ENCODE peak calls at places on chromosomes 7 and 10, in seven cellular contexts. Q is A549; V is AG09319; M is choroid plexus epithelial cell; H is ovary; X is WERI-Rb-1; N is CD8-positive, alpha-beta T cell. P is an unnamed sample.

GRCh38 chr7:11830582-11831382 is 1.2 kb downstream of the THSD7A start:
- DNase-seq in Q (no peak), V (no peak), M (peak), H (no peak), X (no peak), N (no peak), P (no peak)

GRCh38 chr10:45063605-45064231 is 63.0 kb downstream of the ZNF22 start:
- DNase-seq in Q (no peak), V (no peak), M (peak), H (no peak), X (no peak), N (no peak), P (no peak)

GRCh38 chr7:36708765-36709164 is 15.5 kb downstream of the AOAH start:
- DNase-seq in Q (no peak), V (no peak), M (no peak), H (no peak), X (no peak), N (no peak), P (no peak)

GRCh38 chr10:99612167-99612831 is 7.9 kb downstream of the SLC25A28 start:
- DNase-seq in Q (peak), V (peak), M (peak), H (no peak), X (peak), N (no peak), P (peak)

GRCh38 chr7:90749774-90750173 is 153.7 kb downstream of the CDK14 start:
- DNase-seq in Q (peak), V (no peak), M (peak), H (no peak), X (peak), N (no peak), P (no peak)

GRCh38 chr7:80662252-80662651 is 23.8 kb downstream of the CD36 start:
- DNase-seq in Q (no peak), V (no peak), M (no peak), H (no peak), X (no peak), N (no peak), P (no peak)

GRCh38 chr7:135205850-135206249 is 5.5 kb downstream of the WDR91 start:
- DNase-seq in Q (no peak), V (no peak), M (no peak), H (no peak), X (no peak), N (no peak), P (no peak)

GRCh38 chr10:21505711-21506278 is 19.7 kb downstream of the SKIDA1 start:
- DNase-seq in Q (no peak), V (no peak), M (no peak), H (no peak), X (no peak), N (no peak), P (no peak)

GRCh38 chr7:22821702-22822485 is 755 bp downstream of the TOMM7 start:
- DNase-seq in Q (no peak), V (no peak), M (peak), H (no peak), X (no peak), N (no peak), P (no peak)

GRCh38 chr7:29430279-29430949 is 133.2 kb upstream of the PRR15 start:
- DNase-seq in Q (no peak), V (no peak), M (no peak), H (no peak), X (no peak), N (no peak), P (no peak)

GRCh38 chr7:25979605-25980004 is 172.4 kb upstream of the NFE2L3 start:
- DNase-seq in Q (no peak), V (no peak), M (no peak), H (no peak), X (no peak), N (no peak), P (no peak)

GRCh38 chr10:7162331-7162730 is 248.5 kb downstream of the SFMBT2 start:
- DNase-seq in Q (no peak), V (no peak), M (no peak), H (no peak), X (no peak), N (no peak), P (no peak)

GRCh38 chr7:33196194-33196593 is 66.8 kb downstream of the BBS9 start:
- DNase-seq in Q (no peak), V (no peak), M (peak), H (no peak), X (peak), N (no peak), P (no peak)

GRCh38 chr7:132141109-132141508 is 435.2 kb downstream of the PLXNA4 start:
- DNase-seq in Q (no peak), V (no peak), M (no peak), H (no peak), X (no peak), N (no peak), P (no peak)

GRCh38 chr10:97332586-97333350 is 1.8 kb downstream of the FRAT2 start:
- DNase-seq in Q (peak), V (peak), M (peak), H (peak), X (no peak), N (no peak), P (no peak)

GRCh38 chr7:136086712-136087111 is 109.6 kb upstream of the MTPN start:
- DNase-seq in Q (peak), V (peak), M (peak), H (peak), X (no peak), N (no peak), P (no peak)

DNA sequence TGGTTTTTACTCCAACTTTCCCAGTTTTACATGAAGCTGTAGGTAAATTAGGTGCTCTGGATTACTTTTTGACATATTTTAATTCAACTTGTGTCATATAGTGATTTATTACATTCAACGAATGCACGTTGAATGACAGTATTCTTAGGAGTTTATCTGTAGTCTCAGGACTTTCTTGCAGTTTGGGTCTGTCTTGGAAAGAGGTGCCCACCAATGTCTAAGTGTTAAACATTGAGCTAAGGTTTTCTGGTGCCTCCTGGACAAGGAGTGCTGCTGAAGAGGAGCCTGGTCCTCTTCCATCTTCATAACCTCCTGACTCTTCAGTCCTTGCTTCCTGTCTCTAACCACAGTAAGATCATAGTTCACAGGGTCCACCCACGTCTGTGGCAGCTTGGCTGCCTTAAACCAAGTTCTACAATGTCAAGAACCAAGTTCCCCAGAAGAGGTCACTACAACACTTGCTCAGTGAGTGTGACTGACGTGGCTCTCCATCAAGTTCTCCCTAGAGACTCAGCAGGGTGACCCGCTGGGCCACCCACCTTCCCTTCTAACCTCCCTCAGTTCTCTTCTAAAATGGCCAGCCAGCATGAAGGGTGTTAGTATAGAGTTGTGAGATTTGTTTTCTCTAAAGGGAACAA is 6.1 kb downstream of the NPY start:
- DNase-seq in Q (peak), V (no peak), M (peak), H (no peak), X (peak), N (no peak), P (no peak)
- TF ChIP-seq CTCF in Q (peak), V (peak), M (peak), H (no peak), X (peak), N (no peak), P (peak)

GRCh38 chr7:139505563-139505962 is 17.9 kb upstream of the CLEC2L start:
- DNase-seq in Q (peak), V (no peak), M (no peak), H (no peak), X (peak), N (no peak), P (no peak)
- TF ChIP-seq CTCF in Q (peak), V (peak), M (peak), H (no peak), X (peak), N (no peak), P (peak)

DNA sequence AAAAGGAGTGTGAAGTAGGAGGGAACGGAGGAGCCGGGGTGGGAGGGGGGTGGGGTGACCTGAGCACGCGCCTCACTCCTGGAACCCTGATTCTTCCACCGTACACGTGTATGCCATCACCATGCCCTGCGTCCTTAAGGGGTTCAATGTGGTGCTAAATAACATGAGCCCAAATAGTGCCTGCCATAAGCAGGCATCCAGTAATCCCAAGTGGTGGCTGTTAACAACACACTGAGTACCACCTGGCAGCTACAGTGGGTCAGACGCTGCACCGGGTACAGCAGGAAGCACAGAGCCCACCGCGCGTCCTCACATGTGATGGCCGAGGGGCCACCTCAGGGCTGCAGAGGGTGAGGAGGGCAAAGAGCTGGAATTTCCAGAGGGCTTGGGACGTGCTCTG is 81.9 kb downstream of the PTPRN2 start:
- DNase-seq in Q (no peak), V (no peak), M (no peak), H (no peak), X (no peak), N (no peak), P (no peak)
- TF ChIP-seq CTCF in Q (no peak), V (no peak), M (no peak), H (no peak), X (no peak), N (no peak), P (no peak)

GRCh38 chr7:117673367-117673766 is 193.5 kb downstream of the CFTR start:
- DNase-seq in Q (no peak), V (no peak), M (no peak), H (no peak), X (no peak), N (no peak), P (peak)

GRCh38 chr7:117674617-117675016 is 194.8 kb downstream of the CFTR start:
- DNase-seq in Q (no peak), V (no peak), M (no peak), H (no peak), X (no peak), N (no peak), P (no peak)

GRCh38 chr7:117675519-117676137 is 195.8 kb downstream of the CFTR start:
- DNase-seq in Q (peak), V (no peak), M (no peak), H (no peak), X (no peak), N (no peak), P (no peak)

GRCh38 chr7:117672433-117672832 is 192.6 kb downstream of the CFTR start:
- DNase-seq in Q (no peak), V (no peak), M (no peak), H (no peak), X (no peak), N (no peak), P (no peak)

GRCh38 chr7:117673839-117674238 is 194.0 kb downstream of the CFTR start:
- DNase-seq in Q (peak), V (no peak), M (peak), H (no peak), X (no peak), N (no peak), P (no peak)
- TF ChIP-seq CTCF in Q (peak), V (peak), M (peak), H (no peak), X (no peak), N (no peak), P (peak)

GRCh38 chr7:155612658-155613057 is 31.8 kb upstream of the RBM33 start:
- DNase-seq in Q (no peak), V (no peak), M (no peak), H (no peak), X (no peak), N (no peak), P (no peak)
- TF ChIP-seq CTCF in Q (no peak), V (no peak), M (no peak), H (no peak), X (no peak), N (no peak), P (no peak)

P was measured in progenitor cell of endocrine pancreas.